ENCODE peak calls at places on chromosomes 5 and 9, in six cellular contexts. I is HCT116, S is DND-41, R is fibroblast of lung, O is SK-N-SH, A is K562. K is an unnamed sample. For H3K4me1, the result is how much of the 10 kb centered on the place peaks cover.

GRCh38 chr5:112174959-112175594 is 244.0 kb downstream of the EPB41L4A start:
- DNase-seq in A (peak), S (peak), R (peak), I (peak), O (peak), K (peak)

GRCh38 chr9:107024193-107024592 is 161.2 kb downstream of the ZNF462 start:
- DNase-seq in I (no peak), S (peak), O (no peak), R (peak), A (no peak), K (peak)

GRCh38 chr9:133971121-133971951 is 20.8 kb downstream of the VAV2 start:
- DNase-seq in O (peak), S (no peak), A (no peak), R (no peak), I (no peak), K (no peak)

GRCh38 chr9:134641173-134641985 is at the start of gene COL5A1:
- DNase-seq in O (peak), S (peak), R (peak), I (no peak), A (peak), K (no peak)

GRCh38 chr9:4496497-4496896 is 6.2 kb downstream of the SLC1A1 start:
- DNase-seq in R (no peak), A (no peak), O (no peak), S (no peak), I (no peak), K (no peak)

GRCh38 chr5:171363846-171364245 is 23.8 kb upstream of the NPM1 start:
- DNase-seq in O (no peak), S (no peak), R (no peak), A (no peak), I (no peak), K (peak)

GRCh38 chr5:72144762-72145161 is 37.5 kb downstream of the MAP1B start:
- DNase-seq in S (no peak), O (no peak), I (no peak), A (no peak), R (no peak), K (no peak)

GRCh38 chr5:32511778-32512374 is 67.3 kb upstream of the ZFR start:
- DNase-seq in O (no peak), A (no peak), I (no peak), S (peak), R (no peak), K (no peak)

GRCh38 chr9:135552021-135552697 is 6.2 kb downstream of the OBP2A start:
- DNase-seq in S (no peak), I (no peak), A (no peak), O (no peak), R (no peak), K (no peak)

GRCh38 chr9:99824378-99825157 is 2.9 kb downstream of the NR4A3 start:
- DNase-seq in A (peak), S (no peak), R (peak), O (peak), I (no peak), K (peak)

GRCh38 chr5:6419340-6419852 is 29.3 kb upstream of the UBE2QL1 start:
- DNase-seq in A (no peak), O (no peak), R (peak), S (no peak), I (no peak), K (no peak)

GRCh38 chr5:51386916-51387853 is 3.9 kb downstream of the ISL1 start:
- DNase-seq in O (peak), A (no peak), R (no peak), I (no peak), S (no peak), K (no peak)

GRCh38 chr5:36502608-36503007 is 103.8 kb upstream of the SLC1A3 start:
- DNase-seq in S (no peak), O (no peak), I (no peak), A (no peak), R (peak), K (no peak)

GRCh38 chr5:40682431-40683017 is 2.8 kb downstream of the PTGER4 start:
- DNase-seq in O (no peak), A (no peak), S (no peak), R (no peak), I (no peak), K (no peak)

GRCh38 chr5:95986937-95987520 is 25.4 kb upstream of the ELL2 start:
- DNase-seq in I (no peak), S (no peak), R (no peak), A (peak), O (no peak), K (no peak)

GRCh38 chr9:18699749-18700148 is 225.8 kb downstream of the ADAMTSL1 start:
- DNase-seq in A (no peak), O (no peak), R (no peak), I (no peak), S (no peak), K (no peak)

GRCh38 chr5:73825736-73826135 is 199.7 kb downstream of the ARHGEF28 start:
- DNase-seq in R (no peak), S (no peak), I (no peak), O (no peak), A (no peak), K (no peak)
- H3K4me1 ChIP-seq in R (under half), S (under half), I (under half), O (under half), A (under half), K (under half)

GRCh38 chr5:150511641-150512367 is 3.9 kb downstream of the NDST1 start:
- DNase-seq in A (peak), I (no peak), R (peak), O (peak), S (no peak), K (no peak)
- H3K4me2 ChIP-seq in A (no peak), I (peak), R (no peak), O (peak), S (no peak), K (no peak)

DNA sequence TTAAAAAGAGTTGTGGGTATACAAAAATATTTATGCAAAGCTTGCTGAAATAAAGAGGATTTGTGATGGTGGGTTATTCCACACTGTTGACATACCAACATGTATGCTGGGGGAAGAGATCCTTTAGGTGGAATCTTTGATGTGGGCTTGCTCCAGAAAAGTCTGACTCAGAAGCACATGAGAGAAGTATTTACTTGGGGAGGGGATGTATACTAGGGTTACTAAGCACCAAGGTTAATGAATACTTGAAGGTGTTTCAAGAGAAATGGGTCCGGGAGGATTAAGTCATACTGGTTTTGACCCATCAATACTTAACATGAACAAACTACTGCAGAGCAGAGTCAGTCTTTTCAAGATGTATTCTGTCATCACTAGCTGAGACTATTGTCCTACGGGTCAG is 316.4 kb upstream of the GRIN3A start:
- DNase-seq in I (no peak), O (no peak), R (no peak), A (no peak), S (no peak), K (no peak)
- H3K9ac ChIP-seq in I (no peak), O (no peak), R (no peak), A (no peak), S (no peak), K (no peak)

GRCh38 chr5:159820692-159821091 is 95.6 kb upstream of the ADRA1B start:
- DNase-seq in A (no peak), S (no peak), R (no peak), O (no peak), I (no peak), K (no peak)
- H3K4me1 ChIP-seq in A (under half), S (under half), R (under half), O (under half), I (under half), K (under half)

GRCh38 chr5:177452688-177453638 is 6.3 kb downstream of the PRR7 start:
- DNase-seq in I (no peak), O (peak), S (no peak), A (no peak), R (no peak), K (no peak)
- H3K4me2 ChIP-seq in I (peak), O (no peak), S (no peak), A (no peak), R (no peak), K (no peak)

GRCh38 chr5:160420331-160420610 is 1.4 kb upstream of the PTTG1 start:
- DNase-seq in A (no peak), R (no peak), I (no peak), O (no peak), S (no peak), K (peak)
- H3K9ac ChIP-seq in A (peak), R (no peak), I (no peak), O (peak), S (peak), K (peak)

GRCh38 chr5:113181853-113182490 is 205.4 kb downstream of the DCP2 start:
- DNase-seq in R (no peak), I (no peak), A (no peak), O (peak), S (no peak), K (no peak)
- H3K4me1 ChIP-seq in R (under half), I (under half), A (under half), O (under half), S (under half), K (under half)

DNA sequence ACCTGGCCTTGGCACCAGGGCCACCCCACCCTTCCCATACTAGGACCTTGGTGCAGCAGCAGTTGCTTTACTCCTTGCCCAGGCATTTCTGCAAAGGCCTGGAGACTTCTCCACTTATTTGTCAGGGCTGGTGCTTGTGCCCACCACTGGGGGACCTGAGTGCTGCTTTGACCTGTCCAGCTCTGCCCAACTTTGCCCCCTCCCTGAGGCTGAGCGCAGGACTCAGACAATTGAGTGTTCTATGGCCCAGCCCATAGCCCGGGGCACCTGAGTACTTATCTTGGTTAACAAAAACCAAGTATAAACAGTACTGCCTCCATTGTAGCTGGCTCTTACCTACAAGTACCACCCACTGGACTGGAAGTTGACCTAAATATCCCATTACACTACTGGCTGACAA is 406.1 kb upstream of the CHD1 start:
- DNase-seq in I (no peak), R (no peak), A (no peak), O (no peak), S (no peak), K (no peak)
- H3K4me2 ChIP-seq in I (no peak), R (no peak), A (no peak), O (no peak), S (no peak), K (no peak)

DNA sequence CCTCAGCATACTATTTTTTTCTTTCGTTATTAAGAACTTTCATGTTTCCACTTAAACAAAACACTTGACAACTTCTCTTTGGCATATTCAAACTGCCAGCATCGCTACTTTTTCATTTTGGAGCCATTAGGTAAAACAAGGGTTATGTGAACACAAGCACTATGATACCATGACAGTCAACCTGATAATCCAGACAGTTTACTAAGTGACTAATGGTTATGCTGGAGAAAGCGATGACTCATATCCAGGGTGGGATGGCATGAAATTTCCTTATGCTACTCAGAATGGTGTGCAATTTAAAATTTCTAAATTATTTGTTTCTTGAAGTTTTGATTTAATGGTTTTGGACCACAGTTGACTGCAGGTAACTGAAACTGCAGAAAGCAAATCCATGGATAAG is 29.9 kb upstream of the PRSS3 start:
- DNase-seq in O (no peak), R (peak), A (no peak), S (no peak), I (peak), K (no peak)
- H3K9ac ChIP-seq in O (no peak), R (no peak), A (no peak), S (no peak), I (peak), K (no peak)

K was measured in MM.1S.